ENCODE peak calls at places on chromosomes 3 and 15, in six cellular contexts. L is cardiac muscle cell, H is Karpas-422, U is body of pancreas, Y is Panc1, V is Caco-2. J is an unnamed sample. For H3K9me3, the result is how much of the 10 kb centered on the place peaks cover.

GRCh38 chr3:192916455-192917257 is 1.0 kb downstream of the MB21D2 start:
- DNase-seq in L (peak), H (no peak), U (peak), Y (no peak), V (peak), J (peak)

GRCh38 chr3:170809975-170810357 is 60.0 kb downstream of the RPL22L1 start:
- DNase-seq in L (peak), H (no peak), U (no peak), Y (no peak), V (no peak), J (no peak)

GRCh38 chr3:74883690-74884089 is 269.2 kb upstream of the CNTN3 start:
- DNase-seq in L (no peak), H (peak), U (peak), Y (peak), V (peak), J (no peak)

GRCh38 chr3:123244128-123244527 is 42.4 kb downstream of the SEC22A start:
- DNase-seq in L (no peak), H (no peak), U (peak), Y (no peak), V (no peak), J (no peak)

GRCh38 chr3:154971341-154971740 is 108.8 kb upstream of the MME start:
- DNase-seq in L (peak), H (no peak), U (no peak), Y (no peak), V (no peak), J (no peak)

GRCh38 chr15:78640840-78641733 is at the start of gene CHRNB4:
- DNase-seq in L (peak), H (no peak), U (peak), Y (no peak), V (peak), J (no peak)

GRCh38 chr3:11509175-11510000 is 134.3 kb downstream of the VGLL4 start:
- DNase-seq in L (peak), H (no peak), U (peak), Y (no peak), V (no peak), J (peak)

GRCh38 chr3:35946857-35947514 is 307.7 kb downstream of the ARPP21 start:
- DNase-seq in L (no peak), H (no peak), U (no peak), Y (no peak), V (peak), J (no peak)

GRCh38 chr3:138297059-138297607 is 32.5 kb downstream of the NME9 start:
- DNase-seq in L (no peak), H (no peak), U (no peak), Y (no peak), V (no peak), J (no peak)

GRCh38 chr3:179794355-179794754 is 141.5 kb downstream of the USP13 start:
- DNase-seq in L (no peak), H (no peak), U (peak), Y (no peak), V (no peak), J (no peak)

GRCh38 chr3:39505866-39506738 is 38.6 kb downstream of the MOBP start:
- DNase-seq in L (peak), H (no peak), U (no peak), Y (no peak), V (no peak), J (no peak)

GRCh38 chr3:32963871-32964270 is 12.4 kb downstream of the CCR4 start:
- DNase-seq in L (no peak), H (no peak), U (no peak), Y (no peak), V (no peak), J (no peak)

GRCh38 chr3:8143186-8143585 is 358.4 kb upstream of the LMCD1 start:
- DNase-seq in L (no peak), H (no peak), U (no peak), Y (no peak), V (no peak), J (no peak)

GRCh38 chr3:193872265-193872753 is 263.6 kb upstream of the HES1 start:
- DNase-seq in L (peak), H (no peak), U (peak), Y (peak), V (peak), J (peak)

GRCh38 chr3:171526869-171527268 is 66.7 kb upstream of the TNIK start:
- DNase-seq in L (peak), H (no peak), U (no peak), Y (no peak), V (peak), J (no peak)

GRCh38 chr15:29870495-29871151 is 48.4 kb upstream of the TJP1 start:
- DNase-seq in L (peak), H (no peak), U (peak), Y (no peak), V (peak), J (no peak)

GRCh38 chr15:89341316-89342005 is 6.8 kb upstream of the POLG start:
- DNase-seq in L (no peak), H (no peak), U (peak), Y (no peak), V (no peak), J (peak)

GRCh38 chr3:26279091-26279490 is 343.5 kb upstream of the LRRC3B start:
- DNase-seq in L (no peak), H (no peak), U (no peak), Y (no peak), V (no peak), J (no peak)

GRCh38 chr15:70566047-70566835 is 197.1 kb downstream of the UACA start:
- DNase-seq in L (no peak), H (no peak), U (no peak), Y (no peak), V (no peak), J (no peak)

GRCh38 chr3:55283441-55283925 is 203.6 kb downstream of the WNT5A start:
- DNase-seq in L (no peak), H (no peak), U (no peak), Y (no peak), V (no peak), J (no peak)

GRCh38 chr15:38699633-38700230 is 135.1 kb upstream of the RASGRP1 start:
- DNase-seq in L (peak), H (peak), U (peak), Y (no peak), V (peak), J (peak)

GRCh38 chr3:63995056-63995576 is 28.2 kb downstream of the PSMD6 start:
- DNase-seq in L (no peak), H (no peak), U (no peak), Y (no peak), V (no peak), J (no peak)

GRCh38 chr3:133547432-133548041 is 25.9 kb upstream of the CDV3 start:
- DNase-seq in L (peak), H (no peak), U (peak), Y (no peak), V (peak), J (peak)

GRCh38 chr3:135929670-135930069 is 35.9 kb upstream of the PPP2R3A start:
- DNase-seq in L (peak), H (no peak), U (peak), Y (no peak), V (no peak), J (no peak)

GRCh38 chr15:80978685-80979084 is 10.9 kb downstream of the MESD start:
- DNase-seq in L (no peak), H (peak), U (peak), Y (no peak), V (no peak), J (no peak)

GRCh38 chr3:47009225-47010049 is 30.0 kb downstream of the NBEAL2 start:
- DNase-seq in L (peak), H (no peak), U (peak), Y (no peak), V (no peak), J (peak)

GRCh38 chr3:186487819-186488218 is 56.4 kb downstream of the CRYGS start:
- DNase-seq in L (no peak), H (no peak), U (no peak), Y (no peak), V (no peak), J (no peak)

GRCh38 chr3:186483611-186484340 is 60.4 kb downstream of the CRYGS start:
- DNase-seq in L (no peak), H (no peak), U (peak), Y (no peak), V (no peak), J (no peak)

GRCh38 chr3:186489507-186489906 is 54.7 kb downstream of the CRYGS start:
- DNase-seq in L (no peak), H (no peak), U (no peak), Y (no peak), V (no peak), J (no peak)

GRCh38 chr3:186481526-186481925 is 62.7 kb downstream of the CRYGS start:
- DNase-seq in L (no peak), H (no peak), U (no peak), Y (no peak), V (no peak), J (no peak)

DNA sequence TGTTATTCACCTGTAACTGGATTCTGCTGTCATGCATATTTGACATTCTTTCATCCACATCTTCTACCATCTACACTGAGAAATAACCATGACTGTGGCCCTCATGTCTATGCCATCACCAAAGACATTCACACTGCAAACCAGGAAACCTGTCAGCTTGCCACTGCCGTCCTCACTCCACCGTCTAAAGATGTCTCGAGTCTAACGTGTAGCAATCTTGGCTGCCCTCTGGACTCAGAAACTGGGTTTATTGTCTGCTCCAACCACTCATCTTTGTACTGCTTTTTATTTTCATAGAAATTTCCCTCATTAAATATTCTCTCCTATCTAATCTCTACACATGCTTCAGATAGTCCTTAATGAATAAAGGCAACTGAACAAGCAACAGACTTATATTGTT is 57.1 kb downstream of the CRYGS start:
- DNase-seq in L (no peak), H (no peak), U (no peak), Y (no peak), V (no peak), J (no peak)
- H3K9me3 ChIP-seq in L (under half), H (under half), U (under half), Y (under half), V (under half), J (under half)

GRCh38 chr3:29493109-29493508 is 212.2 kb downstream of the RBMS3 start:
- DNase-seq in L (no peak), H (no peak), U (no peak), Y (no peak), V (no peak), J (no peak)

GRCh38 chr3:29486087-29486486 is 205.2 kb downstream of the RBMS3 start:
- DNase-seq in L (peak), H (no peak), U (no peak), Y (no peak), V (no peak), J (no peak)

GRCh38 chr3:29484633-29485032 is 203.8 kb downstream of the RBMS3 start:
- DNase-seq in L (no peak), H (no peak), U (no peak), Y (no peak), V (no peak), J (no peak)

GRCh38 chr3:29486917-29487316 is 206.0 kb downstream of the RBMS3 start:
- DNase-seq in L (no peak), H (no peak), U (no peak), Y (no peak), V (no peak), J (no peak)

GRCh38 chr3:29488922-29489321 is 208.1 kb downstream of the RBMS3 start:
- DNase-seq in L (peak), H (no peak), U (no peak), Y (no peak), V (no peak), J (no peak)
- H3K9me3 ChIP-seq in L (under half), H (under half), U (under half), Y (under half), V (under half), J (under half)

GRCh38 chr15:27549796-27550195 is 549.3 kb downstream of the OCA2 start:
- DNase-seq in L (no peak), H (no peak), U (no peak), Y (no peak), V (no peak), J (no peak)

GRCh38 chr15:27545494-27546255 is 553.4 kb downstream of the OCA2 start:
- DNase-seq in L (no peak), H (no peak), U (no peak), Y (no peak), V (no peak), J (no peak)

DNA sequence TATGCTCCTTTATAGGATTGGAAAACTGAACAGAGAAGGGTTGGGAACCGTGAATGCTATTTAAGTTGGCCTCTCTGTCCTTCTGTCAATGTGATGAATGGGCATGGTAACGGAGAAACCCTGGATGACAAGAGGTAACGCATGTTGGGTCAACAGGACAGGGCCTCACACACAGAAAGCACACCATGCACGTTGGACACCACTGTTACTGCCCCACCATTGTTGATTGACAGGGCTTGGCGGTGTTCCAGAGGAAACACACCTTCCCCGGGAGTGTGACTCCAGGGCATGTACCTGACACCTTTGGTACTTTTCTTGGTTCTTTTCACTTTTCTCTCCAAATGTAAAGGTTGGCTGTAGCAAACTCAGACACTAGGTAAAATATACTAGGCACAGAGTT is 548.5 kb downstream of the OCA2 start:
- DNase-seq in L (no peak), H (no peak), U (peak), Y (no peak), V (no peak), J (no peak)
- H3K9me3 ChIP-seq in L (under half), H (under half), U (under half), Y (under half), V (under half), J (under half)

GRCh38 chr3:114175204-114175987 is 3.5 kb downstream of the DRD3 start:
- DNase-seq in L (no peak), H (no peak), U (no peak), Y (no peak), V (no peak), J (no peak)

GRCh38 chr3:114176487-114176886 is 2.4 kb downstream of the DRD3 start:
- DNase-seq in L (no peak), H (no peak), U (no peak), Y (no peak), V (no peak), J (no peak)

GRCh38 chr3:114176890-114177289 is 2.0 kb downstream of the DRD3 start:
- DNase-seq in L (no peak), H (no peak), U (no peak), Y (no peak), V (no peak), J (no peak)

DNA sequence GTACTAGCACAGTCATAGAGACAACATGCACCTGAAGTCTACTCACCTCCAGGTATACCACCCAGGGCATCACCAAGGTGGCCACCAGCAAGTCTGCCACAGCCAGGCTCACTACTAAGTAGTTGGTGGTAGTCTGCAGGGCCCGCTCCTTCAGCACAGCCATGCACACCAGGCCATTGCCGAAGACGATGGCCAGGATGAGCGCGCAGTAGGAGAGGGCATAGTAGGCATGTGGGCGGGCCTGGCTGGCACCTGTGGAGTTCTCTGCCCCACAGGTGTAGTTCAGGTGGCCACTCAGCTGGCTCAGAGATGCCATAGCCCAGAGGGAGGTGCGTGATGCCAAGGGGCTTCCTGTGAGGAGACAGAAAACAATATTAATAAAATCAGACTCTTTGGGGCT is 7.2 kb downstream of the DRD3 start:
- DNase-seq in L (no peak), H (no peak), U (no peak), Y (no peak), V (no peak), J (no peak)
- H3K9me3 ChIP-seq in L (under half), H (under half), U (under half), Y (under half), V (under half), J (under half)

J was measured in stomach.